ENCODE peak calls at places on chromosome 18, in seven cellular contexts. S is aorta; I is PC-3; Y is PC-9; U is CD8-positive, alpha-beta memory T cell; Z is Calu3; C is HFFc6. R is an unnamed sample.

GRCh38 chr18:77761332-77761731 is 511.7 kb downstream of the GALR1 start:
- DNase-seq in I (no peak), S (no peak), Z (no peak), Y (no peak), C (no peak), U (no peak), R (no peak)

GRCh38 chr18:24319757-24320156 is 77.9 kb downstream of the OSBPL1A start:
- DNase-seq in C (no peak), Z (no peak), U (no peak), S (no peak), I (no peak), Y (no peak), R (no peak)

GRCh38 chr18:56563568-56563967 is 74.8 kb downstream of the TXNL1 start:
- DNase-seq in C (no peak), I (peak), Z (no peak), U (no peak), Y (no peak), S (no peak), R (no peak)

GRCh38 chr18:79905993-79906392 is 45.5 kb downstream of the SLC66A2 start:
- DNase-seq in Z (no peak), C (no peak), Y (no peak), S (no peak), U (no peak), I (no peak), R (no peak)

GRCh38 chr18:58051765-58052460 is 7.9 kb downstream of the NEDD4L start:
- DNase-seq in I (peak), C (peak), S (no peak), Y (no peak), Z (no peak), U (no peak), R (no peak)

GRCh38 chr18:63683152-63683551 is 19.6 kb upstream of the SERPINB11 start:
- DNase-seq in S (no peak), C (peak), Y (peak), U (no peak), I (peak), Z (peak), R (no peak)

GRCh38 chr18:32391126-32391525 is 79.6 kb downstream of the GAREM1 start:
- DNase-seq in U (no peak), I (no peak), C (no peak), Z (no peak), S (no peak), Y (no peak), R (no peak)

GRCh38 chr18:68564961-68565360 is 149.9 kb downstream of the TMX3 start:
- DNase-seq in Y (no peak), C (no peak), U (no peak), I (no peak), S (no peak), Z (no peak), R (no peak)

GRCh38 chr18:9878783-9879242 is 7.0 kb upstream of the TXNDC2 start:
- DNase-seq in U (no peak), Z (no peak), Y (no peak), C (no peak), S (no peak), I (no peak), R (no peak)

GRCh38 chr18:57803119-57803969 is at the start of gene ATP8B1:
- DNase-seq in Y (peak), S (peak), U (no peak), I (peak), C (peak), Z (peak), R (peak)

GRCh38 chr18:50458366-50458765 is 83.5 kb downstream of the SKA1 start:
- DNase-seq in S (no peak), Z (no peak), I (no peak), C (no peak), Y (no peak), U (no peak), R (no peak)

GRCh38 chr18:6633370-6633769 is 96.1 kb upstream of the ARHGAP28 start:
- DNase-seq in C (no peak), Z (no peak), S (no peak), Y (no peak), I (no peak), U (no peak), R (no peak)

GRCh38 chr18:3478262-3478978 is 28.4 kb downstream of the TGIF1 start:
- DNase-seq in C (no peak), S (no peak), Z (no peak), I (peak), Y (no peak), U (no peak), R (no peak)

GRCh38 chr18:63307555-63308200 is 11.9 kb downstream of the BCL2 start:
- DNase-seq in Y (no peak), I (no peak), U (no peak), S (no peak), C (no peak), Z (no peak), R (no peak)

GRCh38 chr18:51196811-51197660 is 445 bp downstream of the MEX3C start:
- DNase-seq in Z (peak), S (peak), U (peak), I (no peak), C (peak), Y (no peak), R (peak)

GRCh38 chr18:45590060-45590537 is 25.2 kb upstream of the SLC14A2 start:
- DNase-seq in U (no peak), I (peak), Z (no peak), C (no peak), S (no peak), Y (no peak), R (no peak)

GRCh38 chr18:55996726-55997125 is 408.7 kb upstream of the TCF4 start:
- DNase-seq in Y (no peak), U (no peak), Z (no peak), S (no peak), I (no peak), C (no peak), R (no peak)

GRCh38 chr18:62399781-62400308 is 74.7 kb downstream of the TNFRSF11A start:
- DNase-seq in C (no peak), I (peak), Y (peak), Z (peak), U (no peak), S (no peak), R (no peak)

GRCh38 chr18:47749195-47749973 is 181.1 kb downstream of the SMAD2 start:
- DNase-seq in U (peak), Y (no peak), Z (peak), I (peak), C (peak), S (peak), R (peak)

GRCh38 chr18:65752625-65753325 is 2.0 kb downstream of the CDH7 start:
- DNase-seq in Z (no peak), U (no peak), S (no peak), Y (no peak), C (no peak), I (no peak), R (no peak)

GRCh38 chr18:10381951-10382350 is 72.5 kb upstream of the APCDD1 start:
- DNase-seq in I (no peak), C (no peak), Y (no peak), U (no peak), S (no peak), Z (no peak), R (no peak)

GRCh38 chr18:47150824-47151366 is 595 bp upstream of the HDHD2 start:
- DNase-seq in C (no peak), U (no peak), S (no peak), Y (no peak), I (peak), Z (no peak), R (peak)

GRCh38 chr18:21599585-21600525 is 649 bp downstream of the ESCO1 start:
- DNase-seq in C (no peak), Z (peak), U (no peak), I (peak), S (no peak), Y (peak), R (no peak)

GRCh38 chr18:48629730-48630324 is 91.0 kb downstream of the CTIF start:
- DNase-seq in Z (no peak), C (peak), I (peak), Y (peak), U (no peak), S (no peak), R (no peak)

GRCh38 chr18:74714796-74715195 is 117.1 kb downstream of the ZNF407 start:
- DNase-seq in Y (no peak), I (no peak), U (no peak), S (no peak), Z (no peak), C (no peak), R (no peak)

GRCh38 chr18:57965246-57965645 is 78.8 kb upstream of the NEDD4L start:
- DNase-seq in S (no peak), C (no peak), U (no peak), Z (no peak), I (no peak), Y (no peak), R (no peak)

GRCh38 chr18:56869189-56869777 is 218.1 kb downstream of the WDR7 start:
- DNase-seq in C (peak), Y (peak), I (peak), Z (peak), U (no peak), S (no peak), R (no peak)

GRCh38 chr18:55234366-55235093 is 275.3 kb upstream of the CCDC68 start:
- DNase-seq in C (peak), Y (peak), I (peak), U (peak), S (peak), Z (peak), R (peak)